ENCODE peak calls at places on chromosomes 1 and 21, in seven cellular contexts. F is GM13976; U is MCF 10A; G is left ventricle myocardium inferior; J is germinal center; Q is stimulated activated CD4-positive, alpha-beta T cell treated with anti-CD3 and anti-CD28 coated beads, Interleukin-15, amount 100 ng/mL, for 1 hour; B is NCI-H510A treated with DMSO at 0.1 percent for 48 hours. Y is an unnamed sample.

GRCh38 chr1:65003316-65003664 is 36.9 kb upstream of the JAK1 start:
- DNase-seq in F (peak; percentile 23), U (no peak), Q (no peak), G (no peak), B (no peak), J (no peak), Y (no peak)

GRCh38 chr1:21385022-21385421 is 54.9 kb upstream of the NBPF3 start:
- DNase-seq in B (no peak), F (no peak), J (no peak), Q (no peak), U (no peak), G (no peak), Y (no peak)

GRCh38 chr1:26799479-26800133 is 11.9 kb downstream of the PIGV start:
- DNase-seq in J (no peak), Q (no peak), G (peak; percentile 78), F (no peak), B (no peak), U (peak; percentile 70), Y (no peak)

GRCh38 chr21:15978158-15978805 is 248.5 kb downstream of the USP25 start:
- DNase-seq in J (no peak), U (no peak), G (no peak), B (no peak), F (no peak), Q (no peak), Y (no peak)

GRCh38 chr1:33842348-33842747 is 21.5 kb upstream of the HMGB4 start:
- DNase-seq in B (no peak), U (no peak), Q (no peak), J (no peak), F (no peak), G (no peak), Y (no peak)

GRCh38 chr21:34078915-34079314 is 5.5 kb downstream of the MRPS6 start:
- DNase-seq in G (no peak), Q (no peak), J (no peak), B (no peak), U (no peak), F (no peak), Y (no peak)

GRCh38 chr1:236516929-236517704 is 6.7 kb upstream of the LGALS8 start:
- DNase-seq in B (peak; percentile 19), G (no peak), F (no peak), J (no peak), U (peak; percentile 76), Q (no peak), Y (no peak)

GRCh38 chr1:151478923-151479322 is 19.6 kb upstream of the POGZ start:
- DNase-seq in F (no peak), U (no peak), J (no peak), G (no peak), Q (no peak), B (no peak), Y (no peak)

GRCh38 chr1:198623920-198624647 is 14.8 kb upstream of the PTPRC start:
- DNase-seq in G (no peak), B (no peak), Q (no peak), U (peak; percentile 9), J (no peak), F (no peak), Y (no peak)

GRCh38 chr1:181044449-181044966 is 10.7 kb downstream of the MR1 start:
- DNase-seq in Q (no peak), B (no peak), F (peak; percentile 78), U (peak; percentile 99), J (no peak), G (no peak), Y (no peak)

GRCh38 chr21:39114871-39115658 is 68.2 kb downstream of the PSMG1 start:
- DNase-seq in U (peak; percentile 50), G (no peak), B (no peak), Q (no peak), F (no peak), J (no peak), Y (no peak)

GRCh38 chr1:87329756-87330200 is 1.1 kb downstream of the LMO4 start:
- DNase-seq in G (no peak), U (peak; percentile 27), B (peak; percentile 69), J (peak; percentile 59), Q (no peak), F (peak; percentile 38), Y (no peak)

Y was measured in omental fat pad.